ENCODE peak calls at places on chromosomes 3 and 15, in nine cellular contexts. M is stimulated activated naive B cell treated with anti-CD40 and anti-IgM and Interleukin-4, amounts not matched to agents 10 μg/mL and 1 μg/mL and 100 μg/mL, for 72 hours; T is MCF 10A; Q is AG04449; K is ACHN; F is sciatic nerve; N is endothelial cell; E is putamen; Z is fibroblast of the conjunctiva. J is an unnamed sample.

GRCh38 chr15:52180851-52181450 is 10.2 kb downstream of the GNB5 start:
- DNase-seq in M (no peak), T (no peak), Q (no peak), K (no peak), F (no peak), N (no peak), E (no peak), Z (no peak), J (no peak)

GRCh38 chr15:27124287-27124830 is 153.4 kb downstream of the GABRG3 start:
- DNase-seq in M (no peak), T (no peak), Q (no peak), K (no peak), F (no peak), N (no peak), E (no peak), Z (no peak), J (no peak)

GRCh38 chr15:89576417-89576773 is 1.1 kb downstream of the TICRR start:
- DNase-seq in M (no peak), T (peak; percentile 26), Q (no peak), K (peak; percentile 10), F (no peak), N (no peak), E (no peak), Z (no peak), J (peak; percentile 44)

GRCh38 chr15:68791431-68792283 is 29.0 kb downstream of the ANP32A start:
- DNase-seq in M (peak; percentile 76), T (no peak), Q (no peak), K (no peak), F (no peak), N (no peak), E (no peak), Z (no peak), J (no peak)

GRCh38 chr15:62647195-62647865 is 395.2 kb upstream of the TPM1 start:
- DNase-seq in M (no peak), T (peak; percentile 87), Q (no peak), K (peak; percentile 84), F (no peak), N (no peak), E (no peak), Z (peak; percentile 47), J (peak; percentile 85)

GRCh38 chr15:26126819-26127387 is 263.8 kb upstream of the ATP10A start:
- DNase-seq in M (no peak), T (no peak), Q (no peak), K (no peak), F (no peak), N (no peak), E (no peak), Z (no peak), J (no peak)

GRCh38 chr15:35737521-35737920 is 191.6 kb upstream of the DPH6 start:
- DNase-seq in M (no peak), T (no peak), Q (no peak), K (no peak), F (no peak), N (no peak), E (no peak), Z (no peak), J (no peak)

GRCh38 chr3:156489462-156489911 is 65.4 kb downstream of the SSR3 start:
- DNase-seq in M (no peak), T (peak; percentile 30), Q (no peak), K (no peak), F (no peak), N (no peak), E (no peak), Z (no peak), J (no peak)

GRCh38 chr15:38127306-38127731 is 125.3 kb upstream of the SPRED1 start:
- DNase-seq in M (no peak), T (peak; percentile 14), Q (no peak), K (no peak), F (no peak), N (no peak), E (no peak), Z (no peak), J (peak; percentile 62)

GRCh38 chr15:29939404-29939803 is 117.1 kb upstream of the TJP1 start:
- DNase-seq in M (no peak), T (peak; percentile 89), Q (no peak), K (peak; percentile 54), F (no peak), N (no peak), E (no peak), Z (no peak), J (no peak)

GRCh38 chr3:4778119-4778518 is 201.1 kb upstream of the BHLHE40 start:
- DNase-seq in M (no peak), T (peak; percentile 72), Q (no peak), K (no peak), F (no peak), N (no peak), E (no peak), Z (no peak), J (no peak)

GRCh38 chr3:56633201-56633600 is 49.9 kb downstream of the TASOR start:
- DNase-seq in M (no peak), T (no peak), Q (no peak), K (no peak), F (no peak), N (no peak), E (no peak), Z (no peak), J (no peak)

GRCh38 chr3:65729553-65729952 is 309.2 kb downstream of the MAGI1 start:
- DNase-seq in M (no peak), T (no peak), Q (peak; percentile 62), K (no peak), F (no peak), N (no peak), E (peak; percentile 20), Z (peak; percentile 84), J (no peak)

GRCh38 chr15:60605879-60606304 is 127.0 kb upstream of the ICE2 start:
- DNase-seq in M (no peak), T (no peak), Q (peak; percentile 49), K (no peak), F (no peak), N (peak; percentile 40), E (no peak), Z (peak; percentile 32), J (no peak)

GRCh38 chr3:127887321-127887720 is 27.7 kb upstream of the KBTBD12 start:
- DNase-seq in M (no peak), T (no peak), Q (no peak), K (peak; percentile 3), F (no peak), N (no peak), E (no peak), Z (no peak), J (no peak)

GRCh38 chr15:25846377-25846776 is 16.8 kb downstream of the ATP10A start:
- DNase-seq in M (no peak), T (no peak), Q (no peak), K (no peak), F (no peak), N (no peak), E (no peak), Z (no peak), J (no peak)

GRCh38 chr3:185658504-185658912 is 72.4 kb downstream of the SENP2 start:
- DNase-seq in M (no peak), T (peak; percentile 96), Q (peak; percentile 99), K (peak; percentile 86), F (no peak), N (no peak), E (no peak), Z (peak; percentile 99), J (no peak)

GRCh38 chr3:42846682-42847522 is 28.8 kb downstream of the CYP8B1 start:
- DNase-seq in M (peak; percentile 49), T (no peak), Q (no peak), K (no peak), F (no peak), N (no peak), E (peak; percentile 27), Z (no peak), J (peak; percentile 56)

GRCh38 chr15:63104727-63105126 is 16.9 kb upstream of the LACTB start:
- DNase-seq in M (no peak), T (peak; percentile 53), Q (no peak), K (no peak), F (no peak), N (no peak), E (no peak), Z (no peak), J (no peak)

GRCh38 chr15:80773122-80773551 is 6.0 kb upstream of the CEMIP start:
- DNase-seq in M (no peak), T (no peak), Q (peak; percentile 77), K (no peak), F (no peak), N (no peak), E (no peak), Z (peak; percentile 53), J (no peak)

GRCh38 chr3:162740941-162741596 is 1244.5 kb downstream of the OTOL1 start:
- DNase-seq in M (no peak), T (no peak), Q (no peak), K (no peak), F (no peak), N (no peak), E (no peak), Z (no peak), J (no peak)

GRCh38 chr15:70309716-70310115 is 212.0 kb upstream of the TLE3 start:
- DNase-seq in M (no peak), T (no peak), Q (no peak), K (no peak), F (no peak), N (no peak), E (no peak), Z (no peak), J (no peak)

GRCh38 chr3:180048108-180048507 is 11.4 kb upstream of the PEX5L start:
- DNase-seq in M (no peak), T (no peak), Q (no peak), K (no peak), F (no peak), N (no peak), E (no peak), Z (no peak), J (no peak)

GRCh38 chr3:130925628-130926027 is 31.7 kb downstream of the ATP2C1 start:
- DNase-seq in M (peak; percentile 75), T (peak; percentile 38), Q (no peak), K (peak; percentile 35), F (no peak), N (no peak), E (no peak), Z (no peak), J (no peak)

GRCh38 chr15:70494861-70495571 is 268.3 kb downstream of the UACA start:
- DNase-seq in M (no peak), T (peak; percentile 96), Q (peak; percentile 87), K (peak; percentile 85), F (no peak), N (no peak), E (no peak), Z (peak; percentile 54), J (no peak)

GRCh38 chr3:126440709-126440995 is 35.0 kb downstream of the ZXDC start:
- DNase-seq in M (no peak), T (no peak), Q (no peak), K (no peak), F (peak; percentile 43), N (no peak), E (no peak), Z (no peak), J (no peak)

GRCh38 chr3:74510261-74510660 is 104.2 kb downstream of the CNTN3 start:
- DNase-seq in M (no peak), T (no peak), Q (no peak), K (no peak), F (no peak), N (no peak), E (no peak), Z (no peak), J (no peak)

GRCh38 chr3:138389841-138390581 is 41.6 kb downstream of the MRAS start:
- DNase-seq in M (no peak), T (peak; percentile 92), Q (peak; percentile 81), K (peak; percentile 93), F (no peak), N (no peak), E (peak; percentile 70), Z (peak; percentile 40), J (no peak)

GRCh38 chr15:55289011-55289572 is 521 bp downstream of the RAB27A start:
- DNase-seq in M (peak; percentile 9), T (peak; percentile 73), Q (no peak), K (peak; percentile 4), F (peak; percentile 59), N (peak; percentile 5), E (no peak), Z (no peak), J (peak; percentile 76)

GRCh38 chr15:100873029-100873677 is 6.5 kb upstream of the ALDH1A3 start:
- DNase-seq in M (peak; percentile 33), T (peak; percentile 89), Q (peak; percentile 73), K (peak; percentile 77), F (peak; percentile 73), N (peak; percentile 68), E (peak; percentile 62), Z (peak; percentile 89), J (peak; percentile 50)

J was measured in erythroblast.